ENCODE peak calls at places on chromosomes 11 and 22, in six cellular contexts. One of them, this sample, is unnamed.

GRCh38 chr11:12961615-12962014 is 47.5 kb upstream of the RASSF10 start:
- DNase-seq in PC-9: no peak
- DNase-seq in HT-29: no peak
- DNase-seq in foreskin melanocyte: no peak
- DNase-seq in EH: peak; percentile 33
- DNase-seq in suprapubic skin: no peak
- DNase-seq in this sample: no peak

GRCh38 chr22:43449831-43450225 is 38.0 kb downstream of the MPPED1 start:
- DNase-seq in PC-9: no peak
- DNase-seq in suprapubic skin: no peak
- DNase-seq in EH: no peak
- DNase-seq in foreskin melanocyte: no peak
- DNase-seq in HT-29: no peak
- DNase-seq in this sample: no peak

GRCh38 chr11:12110714-12111481 is 508 bp downstream of the MICAL2 start:
- DNase-seq in HT-29: peak; percentile 50
- DNase-seq in foreskin melanocyte: no peak
- DNase-seq in suprapubic skin: no peak
- DNase-seq in EH: peak; percentile 50
- DNase-seq in PC-9: no peak
- DNase-seq in this sample: no peak

GRCh38 chr11:34994859-34995258 is 78.4 kb downstream of the PDHX start:
- DNase-seq in EH: no peak
- DNase-seq in PC-9: no peak
- DNase-seq in suprapubic skin: no peak
- DNase-seq in foreskin melanocyte: no peak
- DNase-seq in HT-29: no peak
- DNase-seq in this sample: no peak

GRCh38 chr22:24434472-24435322 is 7.3 kb downstream of the ADORA2A start:
- DNase-seq in HT-29: no peak
- DNase-seq in suprapubic skin: peak; percentile 74
- DNase-seq in EH: no peak
- DNase-seq in PC-9: no peak
- DNase-seq in foreskin melanocyte: no peak
- DNase-seq in this sample: peak; percentile 41

GRCh38 chr11:17588166-17588565 is 41.1 kb downstream of the OTOG start:
- DNase-seq in PC-9: no peak
- DNase-seq in HT-29: no peak
- DNase-seq in foreskin melanocyte: no peak
- DNase-seq in suprapubic skin: peak; percentile 36
- DNase-seq in EH: no peak
- DNase-seq in this sample: no peak

GRCh38 chr11:86620796-86621575 is 51.4 kb downstream of the ME3 start:
- DNase-seq in HT-29: no peak
- DNase-seq in PC-9: no peak
- DNase-seq in foreskin melanocyte: no peak
- DNase-seq in suprapubic skin: no peak
- DNase-seq in EH: peak; percentile 91
- DNase-seq in this sample: peak; percentile 83

GRCh38 chr11:66420671-66421476 is at the start of gene NPAS4:
- DNase-seq in PC-9: no peak
- DNase-seq in EH: no peak
- DNase-seq in HT-29: no peak
- DNase-seq in foreskin melanocyte: no peak
- DNase-seq in suprapubic skin: no peak
- DNase-seq in this sample: no peak

GRCh38 chr11:30333405-30333804 is 10.5 kb downstream of the ARL14EP start:
- DNase-seq in suprapubic skin: no peak
- DNase-seq in PC-9: no peak
- DNase-seq in HT-29: peak; percentile 71
- DNase-seq in EH: peak; percentile 18
- DNase-seq in foreskin melanocyte: no peak
- DNase-seq in this sample: peak; percentile 47

GRCh38 chr11:19597194-19597593 is 115.4 kb upstream of the NAV2 start:
- DNase-seq in HT-29: no peak
- DNase-seq in EH: peak; percentile 96
- DNase-seq in suprapubic skin: no peak
- DNase-seq in foreskin melanocyte: peak; percentile 93
- DNase-seq in PC-9: no peak
- DNase-seq in this sample: peak; percentile 72

GRCh38 chr11:92834296-92835020 is 135.0 kb upstream of the MTNR1B start:
- DNase-seq in foreskin melanocyte: no peak
- DNase-seq in suprapubic skin: no peak
- DNase-seq in EH: no peak
- DNase-seq in HT-29: no peak
- DNase-seq in PC-9: no peak
- DNase-seq in this sample: no peak

GRCh38 chr11:112382561-112382960 is 121.9 kb upstream of the PLET1 start:
- DNase-seq in PC-9: no peak
- DNase-seq in HT-29: no peak
- DNase-seq in EH: no peak
- DNase-seq in foreskin melanocyte: no peak
- DNase-seq in suprapubic skin: no peak
- DNase-seq in this sample: no peak